ENCODE peak calls at places on chromosome 19, in nine cellular contexts. One of them, this sample, is unnamed.

GRCh38 chr19:19256072-19256969 is 16.8 kb downstream of the TM6SF2 start:
- DNase-seq in effector memory CD4-positive, alpha-beta T cell: no peak
- DNase-seq in CD8-positive, alpha-beta T cell: no peak
- DNase-seq in IMR-90: no peak
- DNase-seq in brain microvascular endothelial cell: no peak
- DNase-seq in astrocyte: no peak
- DNase-seq in CD4-positive, alpha-beta T cell: no peak
- DNase-seq in breast epithelium: no peak
- DNase-seq in uterus: no peak
- DNase-seq in this sample: no peak

GRCh38 chr19:35715981-35716734 is 1.6 kb upstream of the KMT2B start:
- DNase-seq in effector memory CD4-positive, alpha-beta T cell: no peak
- DNase-seq in CD8-positive, alpha-beta T cell: peak; percentile 25
- DNase-seq in IMR-90: peak; percentile 30
- DNase-seq in brain microvascular endothelial cell: peak; percentile 9
- DNase-seq in astrocyte: peak; percentile 30
- DNase-seq in CD4-positive, alpha-beta T cell: no peak
- DNase-seq in breast epithelium: peak; percentile 70
- DNase-seq in uterus: peak; percentile 30
- DNase-seq in this sample: no peak

GRCh38 chr19:37519890-37520289 is 13.2 kb downstream of the ZNF793 start:
- DNase-seq in effector memory CD4-positive, alpha-beta T cell: no peak
- DNase-seq in CD8-positive, alpha-beta T cell: no peak
- DNase-seq in IMR-90: peak; percentile 28
- DNase-seq in brain microvascular endothelial cell: peak; percentile 20
- DNase-seq in astrocyte: peak; percentile 55
- DNase-seq in CD4-positive, alpha-beta T cell: no peak
- DNase-seq in breast epithelium: no peak
- DNase-seq in uterus: no peak
- DNase-seq in this sample: no peak

GRCh38 chr19:41025871-41026270 is 34.8 kb downstream of the CYP2B6 start:
- DNase-seq in effector memory CD4-positive, alpha-beta T cell: no peak
- DNase-seq in CD8-positive, alpha-beta T cell: no peak
- DNase-seq in IMR-90: no peak
- DNase-seq in brain microvascular endothelial cell: no peak
- DNase-seq in astrocyte: no peak
- DNase-seq in CD4-positive, alpha-beta T cell: no peak
- DNase-seq in breast epithelium: no peak
- DNase-seq in uterus: no peak
- DNase-seq in this sample: no peak

GRCh38 chr19:24033962-24034342 is 53.0 kb upstream of the ZNF254 start:
- DNase-seq in effector memory CD4-positive, alpha-beta T cell: no peak
- DNase-seq in CD8-positive, alpha-beta T cell: peak; percentile 34
- DNase-seq in IMR-90: peak; percentile 71
- DNase-seq in brain microvascular endothelial cell: peak; percentile 70
- DNase-seq in astrocyte: peak; percentile 57
- DNase-seq in CD4-positive, alpha-beta T cell: no peak
- DNase-seq in breast epithelium: peak; percentile 58
- DNase-seq in uterus: peak; percentile 19
- DNase-seq in this sample: no peak

GRCh38 chr19:12952488-12953455 is 4.3 kb downstream of the GADD45GIP1 start:
- DNase-seq in effector memory CD4-positive, alpha-beta T cell: no peak
- DNase-seq in CD8-positive, alpha-beta T cell: no peak
- DNase-seq in IMR-90: peak; percentile 88
- DNase-seq in brain microvascular endothelial cell: peak; percentile 82
- DNase-seq in astrocyte: peak; percentile 80
- DNase-seq in CD4-positive, alpha-beta T cell: no peak
- DNase-seq in breast epithelium: no peak
- DNase-seq in uterus: no peak
- DNase-seq in this sample: no peak

GRCh38 chr19:2260341-2260751 is 4.1 kb upstream of the JSRP1 start:
- DNase-seq in effector memory CD4-positive, alpha-beta T cell: no peak
- DNase-seq in CD8-positive, alpha-beta T cell: no peak
- DNase-seq in IMR-90: no peak
- DNase-seq in brain microvascular endothelial cell: no peak
- DNase-seq in astrocyte: peak; percentile 46
- DNase-seq in CD4-positive, alpha-beta T cell: no peak
- DNase-seq in breast epithelium: no peak
- DNase-seq in uterus: no peak
- DNase-seq in this sample: no peak

GRCh38 chr19:912181-913079 is 589 bp downstream of the R3HDM4 start:
- DNase-seq in effector memory CD4-positive, alpha-beta T cell: no peak
- DNase-seq in CD8-positive, alpha-beta T cell: peak; percentile 57
- DNase-seq in IMR-90: no peak
- DNase-seq in brain microvascular endothelial cell: no peak
- DNase-seq in astrocyte: no peak
- DNase-seq in CD4-positive, alpha-beta T cell: no peak
- DNase-seq in breast epithelium: no peak
- DNase-seq in uterus: no peak
- DNase-seq in this sample: peak; percentile 58

GRCh38 chr19:43934055-43934984 is 762 bp downstream of the ZNF45 start:
- DNase-seq in effector memory CD4-positive, alpha-beta T cell: no peak
- DNase-seq in CD8-positive, alpha-beta T cell: no peak
- DNase-seq in IMR-90: peak; percentile 10
- DNase-seq in brain microvascular endothelial cell: no peak
- DNase-seq in astrocyte: peak; percentile 6
- DNase-seq in CD4-positive, alpha-beta T cell: no peak
- DNase-seq in breast epithelium: no peak
- DNase-seq in uterus: no peak
- DNase-seq in this sample: no peak

GRCh38 chr19:8609210-8610040 is 1.1 kb downstream of the ADAMTS10 start:
- DNase-seq in effector memory CD4-positive, alpha-beta T cell: no peak
- DNase-seq in CD8-positive, alpha-beta T cell: peak; percentile 24
- DNase-seq in IMR-90: peak; percentile 60
- DNase-seq in brain microvascular endothelial cell: peak; percentile 81
- DNase-seq in astrocyte: peak; percentile 81
- DNase-seq in CD4-positive, alpha-beta T cell: peak; percentile 16
- DNase-seq in breast epithelium: no peak
- DNase-seq in uterus: peak; percentile 52
- DNase-seq in this sample: no peak
- H3K27ac ChIP-seq in effector memory CD4-positive, alpha-beta T cell: no peak overlapping the region
- H3K27ac ChIP-seq in CD8-positive, alpha-beta T cell: peak overlapping the region; percentile 66
- H3K27ac ChIP-seq in IMR-90: peak overlapping the region; percentile 74
- H3K27ac ChIP-seq in brain microvascular endothelial cell: peak overlapping the region; percentile 77
- H3K27ac ChIP-seq in astrocyte: peak overlapping the region; percentile 90
- H3K27ac ChIP-seq in CD4-positive, alpha-beta T cell: no peak overlapping the region
- H3K27ac ChIP-seq in breast epithelium: peak overlapping the region; percentile 57
- H3K27ac ChIP-seq in uterus: peak overlapping the region; percentile 92
- H3K27ac ChIP-seq in this sample: no peak overlapping the region

GRCh38 chr19:16327911-16328823 is 3.5 kb downstream of the KLF2 start:
- DNase-seq in effector memory CD4-positive, alpha-beta T cell: peak; percentile 57
- DNase-seq in CD8-positive, alpha-beta T cell: peak; percentile 60
- DNase-seq in IMR-90: peak; percentile 86
- DNase-seq in brain microvascular endothelial cell: no peak
- DNase-seq in astrocyte: no peak
- DNase-seq in CD4-positive, alpha-beta T cell: peak; percentile 73
- DNase-seq in breast epithelium: no peak
- DNase-seq in uterus: peak; percentile 93
- DNase-seq in this sample: peak; percentile 74
- H3K27ac ChIP-seq in effector memory CD4-positive, alpha-beta T cell: peak overlapping the region; percentile 89
- H3K27ac ChIP-seq in CD8-positive, alpha-beta T cell: peak overlapping the region; percentile 99
- H3K27ac ChIP-seq in IMR-90: peak overlapping the region; percentile 24
- H3K27ac ChIP-seq in brain microvascular endothelial cell: no peak overlapping the region
- H3K27ac ChIP-seq in astrocyte: no peak overlapping the region
- H3K27ac ChIP-seq in CD4-positive, alpha-beta T cell: peak overlapping the region; percentile 77
- H3K27ac ChIP-seq in breast epithelium: peak overlapping the region; percentile 69
- H3K27ac ChIP-seq in uterus: peak overlapping the region; percentile 95
- H3K27ac ChIP-seq in this sample: peak overlapping the region; percentile 100

GRCh38 chr19:5666921-5667610 is 13.2 kb downstream of the MICOS13 start:
- DNase-seq in effector memory CD4-positive, alpha-beta T cell: no peak
- DNase-seq in CD8-positive, alpha-beta T cell: no peak
- DNase-seq in IMR-90: no peak
- DNase-seq in brain microvascular endothelial cell: no peak
- DNase-seq in astrocyte: no peak
- DNase-seq in CD4-positive, alpha-beta T cell: no peak
- DNase-seq in breast epithelium: no peak
- DNase-seq in uterus: no peak
- DNase-seq in this sample: no peak

GRCh38 chr19:5664515-5664914 is 15.8 kb downstream of the MICOS13 start:
- DNase-seq in effector memory CD4-positive, alpha-beta T cell: no peak
- DNase-seq in CD8-positive, alpha-beta T cell: no peak
- DNase-seq in IMR-90: no peak
- DNase-seq in brain microvascular endothelial cell: no peak
- DNase-seq in astrocyte: no peak
- DNase-seq in CD4-positive, alpha-beta T cell: no peak
- DNase-seq in breast epithelium: no peak
- DNase-seq in uterus: no peak
- DNase-seq in this sample: no peak

GRCh38 chr19:5667751-5668271 is 12.5 kb downstream of the MICOS13 start:
- DNase-seq in effector memory CD4-positive, alpha-beta T cell: no peak
- DNase-seq in CD8-positive, alpha-beta T cell: no peak
- DNase-seq in IMR-90: no peak
- DNase-seq in brain microvascular endothelial cell: no peak
- DNase-seq in astrocyte: no peak
- DNase-seq in CD4-positive, alpha-beta T cell: no peak
- DNase-seq in breast epithelium: no peak
- DNase-seq in uterus: no peak
- DNase-seq in this sample: no peak

GRCh38 chr19:5663904-5664303 is 16.4 kb downstream of the MICOS13 start:
- DNase-seq in effector memory CD4-positive, alpha-beta T cell: no peak
- DNase-seq in CD8-positive, alpha-beta T cell: no peak
- DNase-seq in IMR-90: no peak
- DNase-seq in brain microvascular endothelial cell: no peak
- DNase-seq in astrocyte: no peak
- DNase-seq in CD4-positive, alpha-beta T cell: no peak
- DNase-seq in breast epithelium: no peak
- DNase-seq in uterus: no peak
- DNase-seq in this sample: no peak

GRCh38 chr19:5665781-5666513 is 14.4 kb downstream of the MICOS13 start:
- DNase-seq in effector memory CD4-positive, alpha-beta T cell: no peak
- DNase-seq in CD8-positive, alpha-beta T cell: no peak
- DNase-seq in IMR-90: peak; percentile 84
- DNase-seq in brain microvascular endothelial cell: peak; percentile 74
- DNase-seq in astrocyte: peak; percentile 49
- DNase-seq in CD4-positive, alpha-beta T cell: no peak
- DNase-seq in breast epithelium: no peak
- DNase-seq in uterus: no peak
- DNase-seq in this sample: no peak
- H3K27ac ChIP-seq in effector memory CD4-positive, alpha-beta T cell: no peak overlapping the region
- H3K27ac ChIP-seq in CD8-positive, alpha-beta T cell: no peak overlapping the region
- H3K27ac ChIP-seq in IMR-90: no peak overlapping the region
- H3K27ac ChIP-seq in brain microvascular endothelial cell: no peak overlapping the region
- H3K27ac ChIP-seq in astrocyte: no peak overlapping the region
- H3K27ac ChIP-seq in CD4-positive, alpha-beta T cell: no peak overlapping the region
- H3K27ac ChIP-seq in breast epithelium: no peak overlapping the region
- H3K27ac ChIP-seq in uterus: no peak overlapping the region
- H3K27ac ChIP-seq in this sample: no peak overlapping the region

GRCh38 chr19:14368011-14368513 is 13.2 kb upstream of the ADGRE5 start:
- DNase-seq in effector memory CD4-positive, alpha-beta T cell: no peak
- DNase-seq in CD8-positive, alpha-beta T cell: no peak
- DNase-seq in IMR-90: no peak
- DNase-seq in brain microvascular endothelial cell: no peak
- DNase-seq in astrocyte: no peak
- DNase-seq in CD4-positive, alpha-beta T cell: no peak
- DNase-seq in breast epithelium: no peak
- DNase-seq in uterus: no peak
- DNase-seq in this sample: peak; percentile 84
- H3K27ac ChIP-seq in effector memory CD4-positive, alpha-beta T cell: peak overlapping the region; percentile 100
- H3K27ac ChIP-seq in CD8-positive, alpha-beta T cell: peak overlapping the region; percentile 100
- H3K27ac ChIP-seq in IMR-90: no peak overlapping the region
- H3K27ac ChIP-seq in brain microvascular endothelial cell: no peak overlapping the region
- H3K27ac ChIP-seq in astrocyte: no peak overlapping the region
- H3K27ac ChIP-seq in CD4-positive, alpha-beta T cell: peak overlapping the region; percentile 99
- H3K27ac ChIP-seq in breast epithelium: no peak overlapping the region
- H3K27ac ChIP-seq in uterus: peak overlapping the region; percentile 55
- H3K27ac ChIP-seq in this sample: peak overlapping the region; percentile 100

This sample was measured in CD8-positive, alpha-beta memory T cell.